ENCODE peak calls at places on chromosomes 3 and 15, in seven cellular contexts. S, D, N, M, J, U and K are unnamed samples.

GRCh38 chr3:13305623-13306022 is 114.5 kb downstream of the NUP210 start:
- DNase-seq in D (no peak), U (no peak), S (no peak), N (no peak), M (no peak), J (no peak), K (no peak)

GRCh38 chr3:123376451-123377172 is 72.3 kb downstream of the ADCY5 start:
- DNase-seq in M (no peak), J (no peak), D (no peak), S (no peak), U (no peak), N (no peak), K (no peak)

GRCh38 chr3:66302288-66302687 is 81.5 kb downstream of the SLC25A26 start:
- DNase-seq in N (peak), J (peak), S (no peak), D (no peak), U (no peak), M (no peak), K (no peak)

GRCh38 chr15:40358492-40359353 is 704 bp downstream of the DISP2 start:
- DNase-seq in S (peak), M (no peak), J (peak), D (no peak), U (no peak), N (peak), K (no peak)

GRCh38 chr3:18499256-18499655 is 74.1 kb upstream of the SATB1 start:
- DNase-seq in M (no peak), D (no peak), J (no peak), S (no peak), U (no peak), N (peak), K (no peak)

GRCh38 chr3:29099775-29100174 is 181.1 kb upstream of the RBMS3 start:
- DNase-seq in M (no peak), J (no peak), N (no peak), U (no peak), S (no peak), D (no peak), K (no peak)

GRCh38 chr3:113249111-113249510 is 37.8 kb downstream of the BOC start:
- DNase-seq in M (no peak), D (no peak), S (no peak), N (no peak), J (no peak), U (no peak), K (no peak)

GRCh38 chr15:40471778-40472130 is 970 bp downstream of the CHST14 start:
- DNase-seq in S (peak), D (no peak), M (no peak), U (no peak), J (no peak), N (peak), K (no peak)

GRCh38 chr3:19264424-19264823 is 116.1 kb downstream of the KCNH8 start:
- DNase-seq in D (no peak), J (no peak), M (no peak), S (no peak), U (no peak), N (no peak), K (no peak)

GRCh38 chr15:67753901-67754300 is 71.4 kb upstream of the SKOR1 start:
- DNase-seq in U (no peak), D (no peak), N (no peak), M (no peak), S (no peak), J (no peak), K (no peak)